ENCODE peak calls at places on chromosome 17, in four cellular contexts. K, Y, T and G are unnamed samples. For H3K27me3, the result is how much of the 10 kb centered on the place peaks cover.

GRCh38 chr17:64277831-64278562 is 14.9 kb upstream of the TEX2 start:
- DNase-seq in K (no peak), Y (no peak), T (no peak), G (no peak)

GRCh38 chr17:44122825-44123355 is 551 bp downstream of the HDAC5 start:
- DNase-seq in K (no peak), Y (no peak), T (no peak), G (no peak)

GRCh38 chr17:37479025-37479424 is 10.7 kb upstream of the DUSP14 start:
- DNase-seq in K (no peak), Y (no peak), T (no peak), G (no peak)

GRCh38 chr17:27530791-27531391 is 74.6 kb downstream of the KSR1 start:
- DNase-seq in K (no peak), Y (peak), T (no peak), G (no peak)

GRCh38 chr17:72116692-72117469 is 3.9 kb upstream of the SOX9 start:
- DNase-seq in K (no peak), Y (no peak), T (no peak), G (no peak)

GRCh38 chr17:15479697-15480096 is 12.3 kb upstream of the CDRT4 start:
- DNase-seq in K (no peak), Y (peak), T (no peak), G (no peak)

GRCh38 chr17:15910791-15911190 is 34.1 kb upstream of the ADORA2B start:
- DNase-seq in K (no peak), Y (no peak), T (no peak), G (no peak)

GRCh38 chr17:3513305-3514035 is 37.7 kb downstream of the ASPA start:
- DNase-seq in K (no peak), Y (peak), T (no peak), G (no peak)

GRCh38 chr17:69511244-69511643 is 96.7 kb downstream of the MAP2K6 start:
- DNase-seq in K (no peak), Y (no peak), T (no peak), G (no peak)

GRCh38 chr17:55336426-55336825 is 71.7 kb downstream of the HLF start:
- DNase-seq in K (no peak), Y (no peak), T (no peak), G (no peak)

GRCh38 chr17:70905796-70906195 is 736.5 kb downstream of the KCNJ2 start:
- DNase-seq in K (no peak), Y (no peak), T (peak), G (peak)

GRCh38 chr17:9115446-9116265 is 94.3 kb downstream of the NTN1 start:
- DNase-seq in K (no peak), Y (peak), T (no peak), G (peak)

GRCh38 chr17:9899280-9900018 is 5.6 kb downstream of the RCVRN start:
- DNase-seq in K (no peak), Y (peak), T (no peak), G (peak)

GRCh38 chr17:42246515-42246914 is 29.7 kb downstream of the STAT5B start:
- DNase-seq in K (no peak), Y (peak), T (no peak), G (no peak)

GRCh38 chr17:69764137-69764536 is 310.9 kb upstream of the KCNJ16 start:
- DNase-seq in K (no peak), Y (no peak), T (no peak), G (no peak)

GRCh38 chr17:68599091-68599872 is 1.9 kb downstream of the FAM20A start:
- DNase-seq in K (no peak), Y (no peak), T (no peak), G (no peak)

GRCh38 chr17:42509916-42510315 is 26.1 kb upstream of the NAGLU start:
- DNase-seq in K (no peak), Y (peak), T (no peak), G (no peak)

GRCh38 chr17:81010935-81011334 is 19.3 kb downstream of the CHMP6 start:
- DNase-seq in K (no peak), Y (no peak), T (no peak), G (no peak)

GRCh38 chr17:12664252-12664651 is 1.4 kb upstream of the MYOCD start:
- DNase-seq in K (no peak), Y (no peak), T (no peak), G (no peak)

GRCh38 chr17:45784583-45785372 is 658 bp downstream of the CRHR1 start:
- DNase-seq in K (no peak), Y (no peak), T (no peak), G (no peak)

GRCh38 chr17:73025041-73025440 is 67.4 kb downstream of the SLC39A11 start:
- DNase-seq in K (no peak), Y (no peak), T (no peak), G (no peak)

GRCh38 chr17:67386965-67387551 is 10.0 kb downstream of the PITPNC1 start:
- DNase-seq in K (no peak), Y (no peak), T (no peak), G (no peak)

GRCh38 chr17:67388986-67389385 is 11.9 kb downstream of the PITPNC1 start:
- DNase-seq in K (no peak), Y (no peak), T (no peak), G (no peak)

GRCh38 chr17:67390646-67391480 is 13.8 kb downstream of the PITPNC1 start:
- DNase-seq in K (no peak), Y (no peak), T (peak), G (no peak)

GRCh38 chr17:67392111-67392510 is 15.0 kb downstream of the PITPNC1 start:
- DNase-seq in K (no peak), Y (no peak), T (no peak), G (no peak)

DNA sequence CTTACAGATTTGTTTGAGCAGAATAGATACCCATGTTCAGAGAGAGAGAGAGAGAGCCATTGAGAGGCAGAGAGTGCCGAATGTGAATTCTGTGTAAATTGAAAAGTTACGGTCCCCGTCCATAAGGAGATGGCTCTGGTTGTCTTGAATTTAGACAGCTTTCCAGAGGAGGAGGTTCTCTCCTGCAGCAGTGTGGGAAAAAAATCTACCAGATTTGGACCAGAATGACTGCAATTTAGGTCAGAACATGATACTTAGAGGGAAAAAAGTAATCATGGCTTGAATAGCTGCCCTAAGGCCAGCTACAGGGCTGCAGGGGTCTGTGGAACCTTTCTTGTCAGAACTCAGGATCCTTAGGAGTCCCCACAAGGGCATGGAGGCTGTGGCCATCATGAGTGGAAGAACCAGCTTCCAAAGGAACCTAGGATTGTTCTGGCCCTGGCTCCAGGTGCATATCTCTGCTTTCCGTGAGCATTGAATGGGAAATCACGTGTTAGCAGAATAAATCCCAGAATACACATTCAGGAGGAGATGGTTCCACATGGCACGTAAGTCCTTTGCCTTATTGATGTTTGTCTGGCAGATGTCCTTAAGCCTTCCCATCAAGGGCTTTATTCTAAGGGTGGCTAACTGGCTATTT is 13.0 kb downstream of the PITPNC1 start:
- DNase-seq in K (no peak), Y (no peak), T (no peak), G (no peak)
- H3K27ac ChIP-seq in K (no peak), Y (no peak), T (no peak), G (peak)

DNA sequence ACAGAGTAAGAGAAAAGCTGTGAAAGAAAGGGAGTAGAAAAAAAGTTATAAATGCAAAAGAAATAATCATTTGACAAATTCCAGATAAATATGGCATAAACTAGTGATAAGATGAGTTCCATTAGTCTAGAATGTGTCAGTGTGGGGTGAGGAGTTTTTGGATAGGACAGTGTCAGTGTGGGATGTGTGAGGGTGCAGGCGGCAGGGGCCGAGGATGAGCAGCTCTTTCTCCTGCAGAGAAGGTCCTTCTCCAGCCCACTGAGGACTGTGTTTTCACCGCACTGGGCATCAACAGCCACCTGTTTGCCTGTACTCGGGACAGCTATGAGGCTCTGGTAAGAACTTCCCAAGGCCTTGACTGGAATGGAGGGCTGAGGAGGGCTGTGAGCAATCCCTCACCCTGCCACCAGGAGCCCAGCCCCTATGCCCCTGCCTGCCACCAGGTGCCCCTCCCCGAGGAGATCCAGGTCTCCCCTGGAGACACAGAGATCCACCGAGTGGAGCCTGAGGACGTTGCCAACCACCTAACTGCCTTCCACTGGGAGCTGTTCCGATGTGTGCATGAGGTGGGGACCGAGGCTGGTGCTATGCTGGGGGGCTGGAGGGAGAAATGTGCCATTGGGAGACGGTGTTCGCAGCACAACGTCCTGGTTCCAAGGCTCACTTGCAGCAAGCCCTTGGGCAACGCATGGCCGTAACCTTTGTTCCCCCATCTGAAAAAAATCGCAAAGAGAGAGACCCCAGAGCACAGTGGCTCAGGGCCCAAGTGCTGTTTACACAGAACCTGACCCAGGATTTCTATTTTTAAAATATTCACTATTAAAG is 13.1 kb downstream of the RAPGEFL1 start:
- DNase-seq in K (no peak), Y (no peak), T (no peak), G (no peak)
- TF ChIP-seq CTCF in K (peak), Y (peak), T (peak), G (no peak)

GRCh38 chr17:74713199-74713755 is 554 bp upstream of the CD300LF start:
- DNase-seq in K (no peak), Y (no peak), T (no peak), G (no peak)

GRCh38 chr17:74711058-74711824 is 1.5 kb downstream of the CD300LF start:
- DNase-seq in K (no peak), Y (no peak), T (no peak), G (no peak)

GRCh38 chr17:74712756-74713155 is at the start of gene CD300LF:
- DNase-seq in K (no peak), Y (no peak), T (no peak), G (peak)

GRCh38 chr17:74712301-74712700 is 422 bp downstream of the CD300LF start:
- DNase-seq in K (no peak), Y (no peak), T (no peak), G (no peak)

GRCh38 chr17:74715144-74715543 is 2.4 kb upstream of the CD300LF start:
- DNase-seq in K (no peak), Y (no peak), T (no peak), G (no peak)
- H3K27me3 ChIP-seq in K (under half), Y (under half), T (under half), G (under half)

DNA sequence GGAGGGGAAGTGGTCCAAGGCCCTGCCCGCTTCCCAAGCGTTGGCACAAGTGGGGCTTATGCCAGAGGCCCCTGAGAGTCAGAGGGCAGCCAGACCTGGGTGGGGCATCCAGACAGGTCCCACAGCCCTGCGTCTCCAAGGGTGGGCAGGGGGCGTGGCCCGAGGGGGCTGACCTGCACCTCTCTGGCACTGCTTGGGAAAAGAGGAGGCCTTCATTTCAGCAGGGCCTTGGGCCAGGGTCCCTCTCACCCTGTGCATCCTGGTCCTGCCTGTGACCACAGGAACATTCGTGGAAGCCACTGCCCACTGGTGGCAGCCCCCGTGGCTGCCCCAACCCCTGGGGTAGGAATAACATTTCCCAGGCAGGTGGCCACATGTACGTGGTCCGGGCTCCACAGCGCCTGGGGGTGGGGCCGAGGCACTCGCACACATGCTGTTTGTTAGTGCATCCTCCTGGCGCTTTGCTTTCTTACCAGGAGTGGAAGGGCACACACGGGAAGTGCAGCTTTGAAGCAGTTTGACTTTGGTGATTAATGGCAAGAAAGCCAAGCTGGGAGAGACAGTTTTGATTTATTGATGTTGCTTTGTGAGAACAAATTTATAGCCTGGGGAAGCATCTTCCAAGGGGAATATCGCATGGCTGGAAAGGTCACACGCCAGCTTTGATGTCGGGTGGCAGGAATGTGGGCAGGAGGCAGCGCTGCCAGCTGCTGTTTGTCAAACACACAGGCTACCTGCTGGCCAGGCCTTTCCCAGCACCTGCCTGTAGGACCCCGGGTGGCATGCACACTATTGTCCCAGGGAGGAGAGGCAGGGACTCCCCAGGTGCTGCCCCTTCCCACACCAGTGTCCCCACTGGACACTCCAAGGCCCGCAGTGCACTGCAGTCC is 4.3 kb downstream of the CENPX start:
- DNase-seq in K (no peak), Y (no peak), T (no peak), G (no peak)
- H3K27ac ChIP-seq in K (no peak), Y (no peak), T (no peak), G (no peak)

DNA sequence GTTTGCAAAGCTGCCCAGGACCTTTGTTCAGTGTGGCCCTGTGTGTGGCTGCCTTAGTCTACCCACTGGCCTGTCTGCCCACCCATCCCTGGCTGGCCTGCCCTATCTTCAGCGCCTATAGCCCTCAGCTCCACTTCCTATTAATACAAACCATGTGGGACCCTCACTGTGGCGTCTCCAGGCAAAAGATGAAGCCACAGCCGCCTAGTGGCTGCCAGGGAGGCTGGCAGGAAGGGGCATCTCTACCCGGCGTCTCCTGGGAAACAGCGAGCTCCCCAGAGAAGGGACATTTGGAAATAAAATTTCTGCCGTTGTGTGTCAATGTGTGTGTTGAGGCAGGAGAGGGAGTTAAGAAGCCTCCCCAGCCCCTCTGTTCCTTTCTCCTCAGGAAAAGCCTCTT is 31.5 kb downstream of the NEUROD2 start:
- DNase-seq in K (no peak), Y (no peak), T (no peak), G (no peak)
- TF ChIP-seq CTCF in K (peak), Y (no peak), T (peak), G (no peak)

GRCh38 chr17:77772899-77773358 is 185.6 kb upstream of the TNRC6C start:
- DNase-seq in K (no peak), Y (no peak), T (no peak), G (no peak)
- H3K27me3 ChIP-seq in K (under half), Y (under half), T (under half), G (under half)

GRCh38 chr17:7583253-7584109 is at the start of gene MPDU1:
- DNase-seq in K (no peak), Y (peak), T (peak), G (peak)

GRCh38 chr17:7579839-7580630 is 597 bp downstream of the CD68 start:
- DNase-seq in K (no peak), Y (no peak), T (no peak), G (no peak)

GRCh38 chr17:7580631-7581554 is 1.5 kb downstream of the CD68 start:
- DNase-seq in K (no peak), Y (no peak), T (no peak), G (no peak)

GRCh38 chr17:7579001-7579838 is at the start of gene CD68:
- DNase-seq in K (no peak), Y (peak), T (peak), G (no peak)

DNA sequence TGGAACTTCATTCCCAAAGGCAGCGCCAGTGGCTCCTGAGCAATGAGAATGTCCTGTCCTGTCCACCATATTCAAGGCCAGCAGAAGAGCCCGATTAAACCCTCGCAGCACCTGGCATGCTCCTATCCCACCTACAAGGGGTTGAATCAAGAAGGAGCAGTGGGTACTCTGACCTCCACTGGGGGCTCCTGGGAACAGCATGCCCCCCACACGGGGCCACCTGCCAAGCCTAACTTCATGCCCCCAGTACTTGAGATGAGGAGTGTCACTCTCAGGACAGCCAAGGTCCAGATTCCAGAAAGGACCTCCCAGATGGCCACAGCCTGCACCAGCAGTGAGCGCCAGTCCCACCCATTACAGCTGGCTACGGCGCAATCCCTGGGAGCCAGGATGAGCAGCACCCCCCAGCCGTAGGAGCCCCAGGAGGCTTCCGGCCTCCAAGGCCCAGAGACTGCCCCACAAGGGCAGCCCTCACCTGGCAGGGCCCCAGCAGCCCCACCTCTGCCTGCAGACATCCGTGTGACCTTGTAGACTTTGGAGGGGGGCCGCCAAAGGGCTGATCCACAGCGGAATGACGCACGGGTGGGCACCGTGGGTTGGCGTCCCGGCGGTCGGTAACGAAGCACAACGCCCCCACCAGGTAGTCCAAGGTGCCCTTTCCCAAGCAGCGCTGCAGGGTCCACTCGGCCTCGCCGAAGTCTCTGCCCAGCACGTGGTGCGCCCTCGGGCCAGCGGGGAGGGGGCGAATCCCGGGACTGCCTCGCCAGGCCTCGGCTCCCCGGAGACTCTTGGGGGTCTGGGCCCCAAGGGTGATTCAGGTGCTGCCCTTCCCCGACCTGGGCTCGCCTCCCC is 1.0 kb upstream of the MPDU1 start:
- DNase-seq in K (no peak), Y (peak), T (no peak), G (no peak)
- H3K27ac ChIP-seq in K (peak), Y (peak), T (peak), G (peak)

DNA sequence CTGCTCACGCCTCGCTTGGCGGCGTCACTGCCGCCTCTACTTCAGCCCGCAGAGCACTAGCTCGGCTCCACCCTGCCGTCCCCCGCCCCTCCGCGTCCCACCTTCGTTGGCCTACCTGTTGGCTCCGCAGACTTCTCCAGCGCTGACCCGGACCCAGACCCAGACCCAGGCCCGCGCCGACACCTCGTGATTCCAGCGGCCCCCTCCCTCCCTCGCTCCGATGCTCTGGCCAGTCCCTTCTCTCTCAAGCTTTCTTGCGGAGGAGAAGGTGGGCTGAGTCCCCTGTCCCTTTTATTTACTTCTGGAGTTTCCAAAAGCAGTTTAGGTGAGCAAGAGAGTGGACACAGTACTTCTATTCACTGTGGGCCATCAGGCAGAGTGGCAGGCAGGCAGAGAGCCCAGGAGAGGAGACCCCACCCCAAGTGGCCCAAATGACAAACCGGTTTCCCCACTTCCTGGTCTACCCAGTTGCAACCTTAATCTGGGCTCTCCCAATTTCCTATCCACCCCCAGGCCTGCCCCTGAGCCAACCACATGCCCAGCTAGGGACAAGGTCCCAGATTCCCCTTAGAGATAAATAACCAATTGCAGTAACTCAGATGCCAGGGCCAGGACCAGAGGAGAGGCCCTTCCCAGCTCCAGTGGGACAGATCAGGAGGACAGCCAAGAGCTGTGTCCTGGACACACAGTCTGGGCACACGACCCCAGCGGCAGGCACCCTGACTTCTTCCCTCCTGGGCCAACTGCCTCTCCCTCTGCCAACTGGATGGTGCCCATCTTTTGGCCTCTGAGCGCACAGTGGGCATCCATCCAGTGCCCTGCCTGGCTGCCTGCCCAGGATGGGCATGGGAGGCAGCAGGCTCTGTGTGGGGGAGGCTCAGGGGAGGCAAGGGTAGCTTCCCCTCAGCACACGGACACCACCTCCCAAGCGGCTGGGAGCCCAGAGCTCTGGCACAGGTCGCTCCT is 1.2 kb upstream of the SRCIN1 start:
- DNase-seq in K (no peak), Y (peak), T (no peak), G (no peak)
- TF ChIP-seq CTCF in K (no peak), Y (no peak), T (no peak), G (no peak)